ENCODE peak calls at places on chromosomes 4 and X, in six cellular contexts. E is suprapubic skin, K is thoracic aorta, Y is colonic mucosa, S is OCI-LY7, O is kidney. D is an unnamed sample.

GRCh38 chr4:74608151-74608949 is 163.4 kb downstream of the AREG start:
- DNase-seq in Y (no peak), E (no peak), S (no peak), O (no peak), K (no peak), D (no peak)

GRCh38 chrX:41881166-41881565 is 42.2 kb downstream of the CASK start:
- DNase-seq in K (no peak), E (no peak), S (peak; percentile 6), Y (no peak), O (no peak), D (no peak)

GRCh38 chrX:133185119-133185518 is 33.0 kb downstream of the TFDP3 start:
- DNase-seq in K (no peak), Y (peak; percentile 21), S (no peak), O (no peak), E (no peak), D (no peak)

GRCh38 chr4:70607454-70607853 is 15.4 kb downstream of the AMBN start:
- DNase-seq in S (no peak), Y (no peak), E (no peak), O (no peak), K (no peak), D (no peak)

GRCh38 chr4:109631709-109632108 is 71.5 kb downstream of the CASP6 start:
- DNase-seq in Y (peak; percentile 27), O (no peak), S (no peak), K (no peak), E (no peak), D (no peak)

GRCh38 chrX:30622361-30622760 is 30.9 kb upstream of the GK start:
- DNase-seq in E (no peak), Y (no peak), S (no peak), O (no peak), K (no peak), D (no peak)

GRCh38 chr4:156515295-156515694 is 456.3 kb downstream of the PDGFC start:
- DNase-seq in Y (no peak), E (no peak), S (no peak), K (no peak), O (no peak), D (no peak)

GRCh38 chr4:35614120-35614519 is 630.2 kb downstream of the ARAP2 start:
- DNase-seq in Y (no peak), K (no peak), O (no peak), E (no peak), S (no peak), D (no peak)

GRCh38 chr4:159871141-159871540 is 768.3 kb downstream of the RAPGEF2 start:
- DNase-seq in O (no peak), K (no peak), Y (no peak), E (no peak), S (no peak), D (no peak)

GRCh38 chr4:65580551-65580950 is 89.7 kb downstream of the EPHA5 start:
- DNase-seq in Y (no peak), K (no peak), S (no peak), E (no peak), O (no peak), D (no peak)

GRCh38 chr4:182175788-182176519 is 67.2 kb upstream of the TENM3 start:
- DNase-seq in O (no peak), K (no peak), E (no peak), S (no peak), Y (no peak), D (no peak)

GRCh38 chr4:89954906-89955305 is 60.3 kb downstream of the MMRN1 start:
- DNase-seq in S (no peak), O (no peak), E (no peak), Y (no peak), K (no peak), D (no peak)

GRCh38 chr4:56215901-56216300 is 171.4 kb downstream of the AASDH start:
- DNase-seq in S (no peak), K (no peak), Y (peak; percentile 79), E (no peak), O (no peak), D (no peak)

GRCh38 chrX:69016220-69016941 is 148.9 kb downstream of the PJA1 start:
- DNase-seq in E (no peak), Y (no peak), K (no peak), O (peak; percentile 86), S (no peak), D (peak; percentile 82)

GRCh38 chr4:170581322-170581721 is 491.6 kb upstream of the AADAT start:
- DNase-seq in O (no peak), E (no peak), K (no peak), Y (no peak), S (no peak), D (no peak)

GRCh38 chr4:16819652-16820051 is 78.8 kb downstream of the LDB2 start:
- DNase-seq in K (no peak), E (no peak), O (no peak), Y (no peak), S (no peak), D (no peak)

GRCh38 chrX:154731203-154731602 is 19.7 kb downstream of the GAB3 start:
- DNase-seq in K (no peak), O (no peak), Y (no peak), S (no peak), E (no peak), D (no peak)

GRCh38 chrX:54695816-54696487 is 102.1 kb downstream of the ITIH6 start:
- DNase-seq in O (no peak), E (no peak), S (peak; percentile 76), K (no peak), Y (no peak), D (no peak)

GRCh38 chr4:174835536-174835935 is 6.5 kb upstream of the GLRA3 start:
- DNase-seq in O (no peak), Y (no peak), S (no peak), K (no peak), E (no peak), D (no peak)

GRCh38 chr4:7342581-7343352 is 92.0 kb downstream of the PSAPL1 start:
- DNase-seq in O (peak; percentile 44), S (no peak), K (no peak), E (no peak), Y (no peak), D (no peak)

GRCh38 chrX:154458116-154458953 is at the start of gene PLXNA3:
- DNase-seq in E (no peak), O (no peak), Y (no peak), K (no peak), S (peak; percentile 48), D (no peak)

GRCh38 chr4:1277667-1278335 is 11.9 kb upstream of the MAEA start:
- DNase-seq in Y (no peak), S (no peak), O (peak; percentile 59), K (no peak), E (no peak), D (peak; percentile 47)

GRCh38 chr4:108360857-108361820 is 192.4 kb upstream of the LEF1 start:
- DNase-seq in O (no peak), E (no peak), S (no peak), Y (no peak), K (no peak), D (no peak)

GRCh38 chr4:10619220-10619619 is 65.3 kb downstream of the CLNK start:
- DNase-seq in E (no peak), Y (peak; percentile 35), K (no peak), S (no peak), O (no peak), D (no peak)

GRCh38 chrX:57984620-57985019 is 74.4 kb upstream of the ZXDA start:
- DNase-seq in Y (no peak), E (no peak), O (no peak), S (no peak), K (no peak), D (no peak)

GRCh38 chr4:52588771-52589591 is 70.1 kb downstream of the USP46 start:
- DNase-seq in O (no peak), K (no peak), E (no peak), S (no peak), Y (no peak), D (no peak)

GRCh38 chr4:19133315-19133714 is 1111.8 kb upstream of the LCORL start:
- DNase-seq in Y (no peak), S (no peak), E (no peak), K (no peak), O (no peak), D (no peak)

GRCh38 chrX:122868626-122869025 is 315.5 kb upstream of the GRIA3 start:
- DNase-seq in E (no peak), Y (no peak), O (no peak), S (no peak), K (no peak), D (no peak)

GRCh38 chr4:109079177-109079576 is 223.3 kb downstream of the COL25A1 start:
- DNase-seq in O (no peak), E (no peak), S (no peak), Y (no peak), K (no peak), D (no peak)

GRCh38 chr4:55004831-55005230 is 120.6 kb downstream of the KDR start:
- DNase-seq in E (no peak), Y (no peak), O (no peak), S (no peak), K (no peak), D (no peak)

GRCh38 chrX:8755116-8755515 is 23.2 kb upstream of the ANOS1 start:
- DNase-seq in E (no peak), K (no peak), O (no peak), S (peak; percentile 33), Y (no peak), D (no peak)

DNA sequence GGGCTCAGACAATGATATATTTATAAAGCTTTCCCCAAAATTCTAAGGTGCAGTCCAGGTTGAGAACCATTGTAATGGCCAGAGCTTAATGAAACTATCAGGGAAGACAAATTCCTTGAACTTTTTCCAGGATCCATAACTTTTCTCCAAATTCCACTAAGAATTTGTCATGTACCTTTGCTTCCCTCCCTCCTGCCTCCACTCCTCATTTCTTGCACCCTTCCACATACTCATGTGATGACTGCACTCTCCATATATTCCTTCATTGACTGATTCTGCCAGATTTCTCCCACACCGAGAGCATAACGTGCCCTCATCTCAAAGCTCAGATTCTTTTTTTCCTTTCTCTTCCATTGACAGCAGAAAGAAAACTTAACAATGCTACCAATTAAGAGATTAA is 20.9 kb upstream of the AMELX start:
- DNase-seq in Y (no peak), K (no peak), S (no peak), O (no peak), E (no peak), D (no peak)
- H3K27ac ChIP-seq in Y (no peak overlapping the region), K (no peak overlapping the region), S (no peak overlapping the region), O (no peak overlapping the region), E (no peak overlapping the region), D (no peak overlapping the region)

GRCh38 chr4:46930866-46931265 is 21.8 kb upstream of the COX7B2 start:
- DNase-seq in E (no peak), S (no peak), K (no peak), O (no peak), Y (no peak), D (no peak)
- H3K4me1 ChIP-seq in E (no peaks in the 10 kb centered on the region), S (no peaks in the 10 kb centered on the region), K (no peaks in the 10 kb centered on the region), O (no peaks in the 10 kb centered on the region), Y (no peaks in the 10 kb centered on the region), D (no peaks in the 10 kb centered on the region)

GRCh38 chr4:15234585-15235126 is 193.2 kb upstream of the C1QTNF7 start:
- DNase-seq in S (no peak), E (no peak), Y (no peak), O (no peak), K (no peak), D (no peak)
- H3K27ac ChIP-seq in S (no peak overlapping the region), E (no peak overlapping the region), Y (peak overlapping the region; percentile 9), O (no peak overlapping the region), K (peak overlapping the region; percentile 75), D (peak overlapping the region; percentile 70)

DNA sequence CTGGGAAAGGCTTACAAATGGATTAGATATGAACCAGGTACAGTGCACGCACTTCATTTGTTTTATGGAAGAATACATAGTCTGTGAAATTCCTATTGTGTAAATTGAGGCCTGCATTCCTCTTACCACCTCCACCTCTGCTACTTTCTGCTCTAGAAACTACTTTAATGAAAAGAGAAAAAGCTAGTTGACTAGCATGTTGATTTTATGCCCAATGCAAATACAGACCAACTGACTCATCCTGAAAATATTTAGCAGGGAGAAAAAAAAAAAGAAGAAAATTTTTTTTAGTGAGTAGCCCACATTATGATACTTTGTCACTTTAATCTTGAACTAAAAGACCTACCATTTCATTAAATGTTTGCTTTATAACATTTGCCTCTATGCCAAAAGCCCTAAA is 41.2 kb downstream of the DCLK2 start:
- DNase-seq in Y (no peak), O (no peak), E (no peak), S (no peak), K (no peak), D (no peak)
- H3K4me1 ChIP-seq in Y (no peaks in the 10 kb centered on the region), O (no peaks in the 10 kb centered on the region), E (no peaks in the 10 kb centered on the region), S (no peaks in the 10 kb centered on the region), K (peaks cover 32% of the 10 kb centered on the region), D (no peaks in the 10 kb centered on the region)

D was measured in vagina.